ENCODE peak calls at places on chromosomes 3 and 15, in eight cellular contexts. X is right atrium auricular region, D is esophagus squamous epithelium, E is SK-N-SH, O is DND-41, U is psoas muscle, V is cardiac muscle cell, L is upper lobe of right lung. G is an unnamed sample.
A peak's percentile ranks its signal among the peaks of the same experiment; 100 is the strongest.

GRCh38 chr3:73600293-73600938 is 24.3 kb downstream of the PDZRN3 start:
- DNase-seq in O (no peak), E (no peak), X (no peak), V (peak; percentile 97), U (no peak), D (no peak), L (no peak), G (no peak)

GRCh38 chr3:30941342-30941741 is 46.9 kb upstream of the GADL1 start:
- DNase-seq in V (no peak), D (no peak), O (no peak), E (no peak), U (no peak), L (no peak), X (no peak), G (no peak)

GRCh38 chr3:129413687-129414506 is 14.5 kb downstream of the EFCAB12 start:
- DNase-seq in U (no peak), L (no peak), E (no peak), V (peak; percentile 96), X (no peak), D (no peak), O (no peak), G (no peak)

GRCh38 chr3:50628601-50629000 is 11.7 kb downstream of the MAPKAPK3 start:
- DNase-seq in U (no peak), L (no peak), E (no peak), V (no peak), D (no peak), O (peak; percentile 31), X (no peak), G (no peak)

GRCh38 chr15:62643571-62643970 is 399.0 kb upstream of the TPM1 start:
- DNase-seq in D (no peak), O (no peak), X (no peak), E (no peak), L (no peak), V (no peak), U (no peak), G (no peak)

GRCh38 chr3:177824190-177824786 is 627.0 kb upstream of the TBL1XR1 start:
- DNase-seq in O (no peak), U (peak; percentile 70), E (peak; percentile 65), V (peak; percentile 94), X (peak; percentile 86), L (peak; percentile 77), D (no peak), G (peak; percentile 27)

GRCh38 chr15:90681480-90681879 is 35.7 kb upstream of the BLM start:
- DNase-seq in U (peak; percentile 38), O (no peak), E (no peak), V (peak; percentile 84), L (peak; percentile 31), D (no peak), X (no peak), G (peak; percentile 11)

GRCh38 chr15:74783072-74783807 is 1.4 kb downstream of the CSK start:
- DNase-seq in X (no peak), L (no peak), O (peak; percentile 68), V (peak; percentile 47), U (no peak), D (no peak), E (peak; percentile 59), G (no peak)

GRCh38 chr15:31483924-31484368 is 157.3 kb downstream of the KLF13 start:
- DNase-seq in E (no peak), V (no peak), U (no peak), O (no peak), L (peak; percentile 35), X (no peak), D (no peak), G (no peak)

GRCh38 chr3:153896197-153896596 is 225.0 kb upstream of the ARHGEF26 start:
- DNase-seq in O (no peak), X (no peak), U (no peak), E (no peak), L (no peak), D (no peak), V (no peak), G (no peak)

GRCh38 chr3:114462750-114463149 is 168.9 kb downstream of the TIGIT start:
- DNase-seq in U (peak; percentile 37), O (no peak), D (no peak), X (no peak), L (no peak), E (no peak), V (no peak), G (no peak)

GRCh38 chr15:96325579-96326331 is 4.7 kb upstream of the NR2F2 start:
- DNase-seq in X (no peak), V (peak; percentile 46), O (no peak), D (no peak), L (no peak), U (no peak), E (no peak), G (no peak)

GRCh38 chr15:50463423-50464358 is 39.5 kb downstream of the USP8 start:
- DNase-seq in E (no peak), L (no peak), O (no peak), D (no peak), V (peak; percentile 20), U (no peak), X (no peak), G (no peak)

DNA sequence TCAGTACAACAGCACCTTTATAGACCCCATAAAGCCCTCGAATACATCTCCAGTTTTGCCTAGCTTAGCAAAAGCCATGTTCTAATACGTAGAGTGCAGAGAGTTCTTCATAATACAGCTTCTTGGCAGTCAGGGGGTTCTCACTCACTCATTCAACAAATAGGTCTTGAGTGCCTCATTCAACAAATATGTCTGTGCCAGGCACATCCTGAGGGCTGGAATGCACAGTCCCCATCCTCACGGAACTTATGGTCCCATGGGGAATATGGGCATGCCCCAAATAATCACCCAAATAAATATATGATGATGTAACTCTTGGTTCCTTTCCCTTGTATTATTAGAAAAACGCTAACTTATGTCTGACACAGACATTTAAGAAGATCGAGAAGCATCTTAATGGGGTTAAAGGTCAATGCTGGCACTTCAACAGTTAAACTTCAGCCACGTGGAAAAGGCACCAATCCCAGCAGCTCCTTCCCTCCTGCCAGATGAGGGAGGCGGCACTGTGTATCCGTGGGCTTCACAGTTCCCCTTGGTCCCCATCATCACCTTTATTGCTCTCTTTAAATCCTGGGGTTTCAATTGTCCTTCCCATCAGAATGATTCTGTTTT is 18.8 kb upstream of the SEMA5B start:
- DNase-seq in O (no peak), X (no peak), L (no peak), U (no peak), E (no peak), D (no peak), V (no peak), G (no peak)
- H3K27me3 ChIP-seq in O (peaks cover 5% of the 10 kb centered on the region), X (no peaks in the 10 kb centered on the region), L (no peaks in the 10 kb centered on the region), U (no peaks in the 10 kb centered on the region), E (no peaks in the 10 kb centered on the region), D (peaks cover 19% of the 10 kb centered on the region), V (no peaks in the 10 kb centered on the region), G (no peaks in the 10 kb centered on the region)

GRCh38 chr15:57405133-57405532 is 28.8 kb downstream of the CGNL1 start:
- DNase-seq in D (no peak), O (no peak), V (no peak), E (no peak), U (no peak), L (no peak), X (no peak), G (no peak)
- H3K27ac ChIP-seq in D (no peak overlapping the region), O (no peak overlapping the region), V (peak overlapping the region; percentile 31), E (no peak overlapping the region), U (no peak overlapping the region), L (no peak overlapping the region), X (no peak overlapping the region), G (no peak overlapping the region)

GRCh38 chr3:144840866-144841265 is 869.2 kb downstream of the DIPK2A start:
- DNase-seq in O (no peak), E (no peak), V (peak; percentile 53), L (no peak), U (no peak), X (no peak), D (no peak), G (no peak)

GRCh38 chr3:144843099-144843498 is 871.5 kb downstream of the DIPK2A start:
- DNase-seq in L (no peak), U (no peak), X (no peak), O (no peak), E (no peak), D (no peak), V (no peak), G (no peak)
- TF ChIP-seq CTCF in L (no peak), U (no peak), X (no peak), O (peak; percentile 36), E (peak; percentile 33), D (no peak), V (no peak), G (no peak)

GRCh38 chr3:123350971-123351370 is 97.9 kb downstream of the ADCY5 start:
- DNase-seq in L (peak; percentile 41), O (no peak), U (no peak), X (no peak), V (no peak), D (no peak), E (no peak), G (no peak)

GRCh38 chr3:123351396-123351945 is 97.4 kb downstream of the ADCY5 start:
- DNase-seq in O (no peak), V (no peak), U (no peak), L (peak; percentile 39), X (no peak), D (no peak), E (no peak), G (no peak)

GRCh38 chr3:123348471-123349200 is 100.3 kb downstream of the ADCY5 start:
- DNase-seq in D (no peak), V (no peak), U (no peak), L (peak; percentile 38), X (no peak), O (no peak), E (no peak), G (no peak)

GRCh38 chr3:123349201-123349535 is 99.7 kb downstream of the ADCY5 start:
- DNase-seq in V (no peak), X (no peak), L (peak; percentile 23), D (no peak), E (no peak), O (no peak), U (no peak), G (no peak)

DNA sequence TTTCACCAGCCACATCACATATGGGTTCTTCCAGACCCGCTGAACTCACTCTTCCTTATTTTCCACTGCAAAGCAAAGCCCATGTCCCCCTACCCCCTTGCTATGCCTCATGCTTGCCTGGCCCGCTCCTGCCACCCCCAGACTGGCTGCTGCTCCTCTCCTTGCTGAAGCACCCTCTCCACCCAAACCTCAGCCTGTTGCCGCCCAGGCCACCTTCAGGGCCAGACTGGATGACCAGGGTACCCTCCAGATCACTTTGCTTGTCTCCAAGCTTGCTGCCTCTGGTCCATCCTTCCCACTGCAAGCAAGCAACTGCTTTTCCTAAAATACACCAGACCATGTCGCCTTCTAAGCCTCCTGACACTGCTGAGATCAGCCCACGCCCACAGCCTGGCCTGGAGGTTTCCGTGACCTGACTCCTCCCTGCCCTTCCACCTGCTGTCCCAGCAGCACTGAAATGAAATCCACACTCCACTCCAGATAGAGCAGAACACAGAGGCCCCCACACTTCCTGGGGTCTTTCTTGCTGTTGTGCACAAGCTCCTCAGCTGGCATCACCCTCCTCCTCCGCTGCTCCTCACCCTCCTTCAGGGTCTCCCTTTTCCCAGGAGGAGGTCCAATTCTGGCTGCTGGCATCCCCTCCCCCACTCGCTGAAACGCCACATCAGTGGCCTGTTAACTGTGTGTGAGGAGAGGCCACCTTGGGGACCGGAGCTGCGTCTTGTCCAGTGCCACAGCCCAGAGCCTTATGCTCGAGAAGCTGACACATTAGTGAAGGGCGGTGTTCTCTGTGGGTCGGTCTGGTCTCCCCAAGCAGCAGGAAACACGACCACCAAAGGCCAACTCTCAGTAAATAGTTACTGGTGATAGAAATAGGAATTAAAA is 99.1 kb downstream of the ADCY5 start:
- DNase-seq in O (no peak), E (no peak), D (no peak), U (no peak), V (no peak), L (peak; percentile 45), X (no peak), G (peak; percentile 35)
- H3K27me3 ChIP-seq in O (peaks cover 16% of the 10 kb centered on the region), E (peaks cover 37% of the 10 kb centered on the region), D (peaks cover 36% of the 10 kb centered on the region), U (peaks cover 2% of the 10 kb centered on the region), V (no peaks in the 10 kb centered on the region), L (peaks cover 4% of the 10 kb centered on the region), X (no peaks in the 10 kb centered on the region), G (no peaks in the 10 kb centered on the region)